ENCODE peak calls at places on chromosomes 7 and 10, in four cellular contexts. T is GM23338, H is PC-9, M is neural progenitor cell. G is an unnamed sample. For H3F3A, the result is how much of the 10 kb centered on the place peaks cover.

GRCh38 chr7:87216701-87217508 is 2.6 kb downstream of the TMEM243 start:
- DNase-seq in M (no peak), T (no peak), H (no peak), G (peak)

GRCh38 chr7:112093409-112093808 is 112.8 kb downstream of the DOCK4 start:
- DNase-seq in T (no peak), M (no peak), H (no peak), G (no peak)

GRCh38 chr10:72337039-72337629 is 17.6 kb downstream of the DNAJB12 start:
- DNase-seq in T (peak), M (peak), H (peak), G (peak)

GRCh38 chr7:123190109-123190831 is 9.5 kb downstream of the SLC13A1 start:
- DNase-seq in M (no peak), T (no peak), H (no peak), G (no peak)

GRCh38 chr10:88389456-88389855 is 193.7 kb downstream of the RNLS start:
- DNase-seq in T (peak), H (no peak), M (peak), G (peak)

GRCh38 chr10:110326351-110327032 is 21.8 kb upstream of the SMNDC1 start:
- DNase-seq in M (no peak), T (no peak), H (peak), G (peak)

GRCh38 chr10:60009316-60009715 is 103.0 kb upstream of the CCDC6 start:
- DNase-seq in H (no peak), M (no peak), T (no peak), G (no peak)

GRCh38 chr7:154450434-154450833 is 398.2 kb downstream of the DPP6 start:
- DNase-seq in T (no peak), M (peak), H (no peak), G (no peak)

GRCh38 chr7:8160810-8161209 is 101.2 kb downstream of the ICA1 start:
- DNase-seq in M (no peak), H (no peak), T (no peak), G (no peak)

GRCh38 chr10:68516766-68517165 is 10.6 kb downstream of the SLC25A16 start:
- DNase-seq in M (no peak), T (no peak), H (no peak), G (peak)

GRCh38 chr10:49397036-49397999 is 1.4 kb upstream of the DRGX start:
- DNase-seq in M (peak), H (no peak), T (peak), G (no peak)

GRCh38 chr10:49398986-49399385 is 3.1 kb upstream of the DRGX start:
- DNase-seq in H (no peak), M (peak), T (peak), G (no peak)

GRCh38 chr10:49396666-49396999 is 744 bp upstream of the DRGX start:
- DNase-seq in H (no peak), T (no peak), M (no peak), G (no peak)

GRCh38 chr10:49400365-49400764 is 4.5 kb upstream of the DRGX start:
- DNase-seq in T (no peak), H (no peak), M (no peak), G (no peak)

GRCh38 chr10:49398000-49398861 is 2.3 kb upstream of the DRGX start:
- DNase-seq in H (no peak), T (peak), M (peak), G (peak)
- TF ChIP-seq EZH2 in H (no peak), T (peak), M (peak), G (peak)

GRCh38 chr7:43612599-43613589 is 30.0 kb downstream of the STK17A start:
- DNase-seq in M (no peak), T (no peak), H (no peak), G (peak)

GRCh38 chr7:43618073-43618472 is 35.2 kb downstream of the STK17A start:
- DNase-seq in H (no peak), T (no peak), M (peak), G (no peak)

GRCh38 chr7:43616977-43617376 is 34.1 kb downstream of the STK17A start:
- DNase-seq in H (no peak), T (no peak), M (no peak), G (no peak)

GRCh38 chr7:43612128-43612527 is 29.2 kb downstream of the STK17A start:
- DNase-seq in M (no peak), T (no peak), H (no peak), G (peak)

DNA sequence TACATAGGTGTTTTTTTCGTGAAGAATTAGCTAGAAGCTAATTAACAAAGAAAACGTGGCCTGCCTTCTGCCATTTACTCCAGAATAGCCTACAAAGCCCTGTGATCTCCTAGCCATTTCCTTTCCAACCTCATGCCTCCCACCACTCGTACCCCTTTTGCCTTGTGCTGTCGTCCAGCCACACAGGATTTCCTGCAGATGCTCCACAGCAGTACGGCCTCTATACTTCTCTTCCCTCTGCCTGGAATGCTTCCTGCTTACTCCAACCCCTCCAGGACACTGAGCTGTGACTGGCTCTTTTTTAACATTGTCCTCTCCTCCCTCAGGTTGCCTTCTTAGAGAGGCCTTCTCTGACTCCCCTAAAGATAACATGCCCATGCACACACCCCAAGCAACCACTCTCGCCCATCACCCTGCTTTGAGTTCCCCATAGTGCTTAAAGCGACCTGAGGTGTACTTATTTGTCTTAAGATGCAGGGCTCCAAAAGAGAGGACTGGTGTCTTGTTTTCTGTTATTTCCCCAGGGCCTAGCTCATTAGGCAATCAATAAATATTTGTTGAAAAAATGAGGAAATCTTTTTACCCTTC is 32.7 kb downstream of the STK17A start:
- DNase-seq in T (no peak), M (no peak), H (no peak), G (no peak)
- H3F3A ChIP-seq in T (under half), M (under half), H (under half), G (half or more)

GRCh38 chr10:120949511-120950102 is 98.4 kb downstream of the WDR11 start:
- DNase-seq in M (peak), H (no peak), T (peak), G (peak)
- TF ChIP-seq EZH2 in M (peak), H (no peak), T (no peak), G (peak)

GRCh38 chr7:92748509-92748908 is 87.9 kb downstream of the CDK6 start:
- DNase-seq in T (no peak), M (no peak), H (no peak), G (no peak)

GRCh38 chr7:92750961-92751360 is 85.4 kb downstream of the CDK6 start:
- DNase-seq in H (no peak), M (no peak), T (no peak), G (no peak)

GRCh38 chr7:92750440-92750839 is 85.9 kb downstream of the CDK6 start:
- DNase-seq in H (no peak), M (no peak), T (no peak), G (no peak)

GRCh38 chr7:92749832-92750231 is 86.5 kb downstream of the CDK6 start:
- DNase-seq in M (no peak), T (no peak), H (no peak), G (no peak)

DNA sequence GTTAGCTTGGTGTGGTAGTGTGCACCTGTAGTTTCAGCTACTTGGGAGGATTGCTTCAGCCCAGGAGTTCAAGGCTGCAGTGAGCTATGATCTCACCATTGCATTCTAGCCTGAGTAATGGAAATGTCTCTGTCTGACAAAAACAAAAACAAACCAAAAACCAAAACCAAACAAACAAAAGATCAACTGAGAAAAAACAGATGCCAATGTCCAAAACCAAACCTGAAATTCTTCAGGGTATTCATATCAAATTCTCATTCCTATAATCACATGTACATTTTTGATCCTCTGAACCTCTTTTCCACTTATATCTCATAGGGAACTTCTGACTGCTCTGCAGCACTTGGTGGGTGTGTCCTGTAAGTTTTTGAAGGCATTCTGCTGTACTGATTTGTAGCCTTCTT is 87.0 kb downstream of the CDK6 start:
- DNase-seq in H (no peak), T (no peak), M (no peak), G (peak)
- H3F3A ChIP-seq in H (under half), T (under half), M (under half), G (half or more)

DNA sequence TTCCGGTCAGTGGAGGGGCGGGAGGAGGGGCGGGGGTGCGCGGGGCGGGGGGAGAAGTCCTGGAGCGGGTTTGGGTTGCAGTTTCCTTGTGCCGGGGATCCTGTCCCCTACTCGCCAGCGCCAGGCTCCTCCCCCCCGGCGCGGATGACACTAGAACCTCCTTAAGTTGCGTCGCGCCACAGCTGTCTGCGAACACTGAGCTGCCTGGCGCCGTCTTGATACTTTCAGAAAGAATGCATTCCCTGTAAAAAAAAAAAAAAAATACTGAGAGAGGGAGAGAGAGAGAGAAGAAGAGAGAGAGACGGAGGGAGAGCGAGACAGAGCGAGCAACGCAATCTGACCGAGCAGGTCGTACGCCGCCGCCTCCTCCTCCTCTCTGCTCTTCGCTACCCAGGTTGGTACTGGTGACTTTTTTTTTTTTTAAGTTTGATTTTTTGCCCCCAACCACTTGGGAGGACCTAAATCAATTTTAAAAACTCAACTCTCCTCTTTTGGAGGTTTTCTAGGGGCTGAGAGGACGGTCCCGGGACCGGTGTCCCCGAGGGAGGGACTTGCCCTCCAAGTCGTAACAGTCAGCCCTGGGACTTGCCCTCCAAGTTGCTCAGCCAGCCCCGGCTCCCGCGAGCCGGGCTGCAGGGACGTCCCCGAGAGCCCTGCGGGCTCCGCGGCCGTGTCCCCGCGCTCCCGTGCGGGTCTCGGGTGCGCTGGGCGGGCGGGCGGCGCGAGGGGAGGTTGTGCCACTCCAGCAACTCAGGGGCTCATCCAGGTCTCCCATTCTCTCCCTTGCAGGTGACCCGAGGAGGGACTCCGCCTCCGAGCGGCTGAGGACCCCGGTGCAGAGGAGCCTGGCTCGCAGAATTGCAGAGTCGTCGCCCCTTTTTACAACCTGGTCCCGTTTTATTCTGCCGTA is at the start of gene GATA3:
- DNase-seq in M (peak), T (peak), H (peak), G (peak)
- TF ChIP-seq EZH2 in M (no peak), T (peak), H (no peak), G (peak)

GRCh38 chr10:4765428-4765827 is 60.6 kb upstream of the AKR1E2 start:
- DNase-seq in T (no peak), H (no peak), M (no peak), G (peak)

GRCh38 chr10:4767033-4767814 is 58.8 kb upstream of the AKR1E2 start:
- DNase-seq in H (no peak), M (peak), T (peak), G (peak)

GRCh38 chr10:4763513-4763912 is 62.5 kb upstream of the AKR1E2 start:
- DNase-seq in M (no peak), H (no peak), T (no peak), G (peak)

GRCh38 chr10:4763960-4764428 is 62.0 kb upstream of the AKR1E2 start:
- DNase-seq in H (peak), T (no peak), M (no peak), G (peak)

GRCh38 chr10:4766449-4766848 is 59.6 kb upstream of the AKR1E2 start:
- DNase-seq in M (no peak), T (no peak), H (no peak), G (peak)
- H3F3A ChIP-seq in M (under half), T (under half), H (under half), G (half or more)

G was measured in GM23248.